ENCODE peak calls at places on chromosomes 16 and 17, in four cellular contexts. One of them, this sample, is unnamed.

GRCh38 chr17:68417317-68417716 is 40.0 kb downstream of the WIPI1 start:
- DNase-seq in cardiac muscle cell: no peak
- DNase-seq in nephron progenitor cell: no peak
- DNase-seq in CD8-positive, alpha-beta T cell: no peak
- DNase-seq in this sample: no peak

GRCh38 chr17:11144358-11145233 is 96.4 kb upstream of the SHISA6 start:
- DNase-seq in cardiac muscle cell: peak; percentile 75
- DNase-seq in nephron progenitor cell: peak; percentile 45
- DNase-seq in CD8-positive, alpha-beta T cell: no peak
- DNase-seq in this sample: no peak

GRCh38 chr17:75159196-75160031 is 5.1 kb upstream of the JPT1 start:
- DNase-seq in cardiac muscle cell: no peak
- DNase-seq in nephron progenitor cell: no peak
- DNase-seq in CD8-positive, alpha-beta T cell: no peak
- DNase-seq in this sample: no peak

GRCh38 chr16:82329504-82330192 is 159.6 kb upstream of the MPHOSPH6 start:
- DNase-seq in cardiac muscle cell: no peak
- DNase-seq in nephron progenitor cell: peak; percentile 17
- DNase-seq in CD8-positive, alpha-beta T cell: no peak
- DNase-seq in this sample: no peak

GRCh38 chr16:89506113-89506504 is 2.1 kb upstream of the SPG7 start:
- DNase-seq in cardiac muscle cell: no peak
- DNase-seq in nephron progenitor cell: no peak
- DNase-seq in CD8-positive, alpha-beta T cell: no peak
- DNase-seq in this sample: no peak

GRCh38 chr17:76537578-76538280 is at the start of gene CYGB:
- DNase-seq in cardiac muscle cell: peak; percentile 40
- DNase-seq in nephron progenitor cell: peak; percentile 65
- DNase-seq in CD8-positive, alpha-beta T cell: no peak
- DNase-seq in this sample: no peak

GRCh38 chr17:3845754-3846738 is at the start of gene NCBP3:
- DNase-seq in cardiac muscle cell: peak; percentile 97
- DNase-seq in nephron progenitor cell: peak; percentile 94
- DNase-seq in CD8-positive, alpha-beta T cell: peak; percentile 80
- DNase-seq in this sample: peak; percentile 94

GRCh38 chr17:51434434-51435170 is 174.3 kb downstream of the UTP18 start:
- DNase-seq in cardiac muscle cell: no peak
- DNase-seq in nephron progenitor cell: no peak
- DNase-seq in CD8-positive, alpha-beta T cell: no peak
- DNase-seq in this sample: no peak

GRCh38 chr16:48317614-48318013 is 67.6 kb downstream of the SIAH1 start:
- DNase-seq in cardiac muscle cell: no peak
- DNase-seq in nephron progenitor cell: no peak
- DNase-seq in CD8-positive, alpha-beta T cell: no peak
- DNase-seq in this sample: no peak

GRCh38 chr17:38568274-38568673 is 37.5 kb downstream of the SRCIN1 start:
- DNase-seq in cardiac muscle cell: no peak
- DNase-seq in nephron progenitor cell: no peak
- DNase-seq in CD8-positive, alpha-beta T cell: no peak
- DNase-seq in this sample: no peak
- TF ChIP-seq CTCF in cardiac muscle cell: no peak
- TF ChIP-seq CTCF in nephron progenitor cell: no peak
- TF ChIP-seq CTCF in CD8-positive, alpha-beta T cell: no peak
- TF ChIP-seq CTCF in this sample: no peak

DNA sequence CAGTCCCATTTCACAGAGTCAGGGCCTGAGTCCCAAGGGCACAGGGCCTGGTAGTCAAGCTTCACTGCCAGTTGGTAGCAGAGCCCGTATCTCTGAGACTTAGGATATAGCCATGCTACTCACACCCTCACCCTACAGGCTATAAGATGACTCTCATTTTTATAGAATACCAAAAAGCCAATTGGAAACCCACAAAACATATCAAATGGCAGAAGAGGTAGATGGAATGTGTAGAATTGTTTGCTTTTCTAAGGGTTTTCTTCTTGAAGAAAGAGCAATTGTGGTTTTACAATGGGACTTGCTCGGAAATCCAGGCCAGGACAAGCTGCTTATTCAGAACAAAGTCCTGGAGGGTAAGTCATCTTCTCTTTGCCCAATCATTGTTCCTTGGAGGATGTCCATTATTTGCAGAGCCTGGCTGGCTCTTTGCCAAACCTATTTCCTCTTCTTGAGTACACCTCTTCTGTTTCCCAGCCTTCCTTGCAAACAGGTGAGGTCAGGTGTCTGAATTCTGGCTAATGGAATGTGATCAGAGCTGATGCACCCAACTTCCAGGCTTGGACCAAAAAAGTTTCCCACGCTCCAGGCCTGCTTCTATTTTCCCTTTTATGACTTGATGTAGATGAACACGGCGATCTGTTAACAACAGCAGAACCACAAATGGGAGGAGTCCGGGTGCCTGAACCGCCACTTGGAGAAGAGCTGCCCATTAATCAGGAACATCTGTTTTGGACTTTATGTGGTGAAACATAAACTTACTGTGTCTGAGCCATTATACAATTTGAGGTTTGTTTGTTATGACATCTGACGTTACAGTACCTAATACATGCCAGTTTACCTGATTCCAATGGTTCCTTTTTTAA is 16.9 kb upstream of the CCL22 start:
- DNase-seq in cardiac muscle cell: no peak
- DNase-seq in nephron progenitor cell: no peak
- DNase-seq in CD8-positive, alpha-beta T cell: no peak
- DNase-seq in this sample: no peak
- TF ChIP-seq CTCF in cardiac muscle cell: no peak
- TF ChIP-seq CTCF in nephron progenitor cell: no peak
- TF ChIP-seq CTCF in CD8-positive, alpha-beta T cell: no peak
- TF ChIP-seq CTCF in this sample: no peak

DNA sequence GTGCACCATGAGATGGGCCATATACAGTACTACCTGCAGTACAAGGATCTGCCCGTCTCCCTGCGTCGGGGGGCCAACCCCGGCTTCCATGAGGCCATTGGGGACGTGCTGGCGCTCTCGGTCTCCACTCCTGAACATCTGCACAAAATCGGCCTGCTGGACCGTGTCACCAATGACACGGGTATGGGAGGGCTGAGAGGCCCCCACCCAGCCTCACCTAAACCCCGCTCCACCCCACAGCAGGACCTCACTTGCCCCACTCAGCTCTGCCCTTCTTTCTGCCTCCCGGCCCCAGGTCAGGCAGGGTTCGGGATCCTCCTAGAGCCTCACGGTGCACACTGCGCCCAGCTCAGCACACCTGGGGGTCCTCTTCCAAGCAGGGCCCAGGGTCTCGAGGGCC is 5.6 kb downstream of the ACE start:
- DNase-seq in cardiac muscle cell: no peak
- DNase-seq in nephron progenitor cell: no peak
- DNase-seq in CD8-positive, alpha-beta T cell: no peak
- DNase-seq in this sample: no peak
- TF ChIP-seq CTCF in cardiac muscle cell: no peak
- TF ChIP-seq CTCF in nephron progenitor cell: no peak
- TF ChIP-seq CTCF in CD8-positive, alpha-beta T cell: no peak
- TF ChIP-seq CTCF in this sample: no peak

GRCh38 chr16:77866769-77867168 is 78.4 kb downstream of the VAT1L start:
- DNase-seq in cardiac muscle cell: no peak
- DNase-seq in nephron progenitor cell: no peak
- DNase-seq in CD8-positive, alpha-beta T cell: no peak
- DNase-seq in this sample: no peak
- TF ChIP-seq CTCF in cardiac muscle cell: no peak
- TF ChIP-seq CTCF in nephron progenitor cell: no peak
- TF ChIP-seq CTCF in CD8-positive, alpha-beta T cell: no peak
- TF ChIP-seq CTCF in this sample: no peak

DNA sequence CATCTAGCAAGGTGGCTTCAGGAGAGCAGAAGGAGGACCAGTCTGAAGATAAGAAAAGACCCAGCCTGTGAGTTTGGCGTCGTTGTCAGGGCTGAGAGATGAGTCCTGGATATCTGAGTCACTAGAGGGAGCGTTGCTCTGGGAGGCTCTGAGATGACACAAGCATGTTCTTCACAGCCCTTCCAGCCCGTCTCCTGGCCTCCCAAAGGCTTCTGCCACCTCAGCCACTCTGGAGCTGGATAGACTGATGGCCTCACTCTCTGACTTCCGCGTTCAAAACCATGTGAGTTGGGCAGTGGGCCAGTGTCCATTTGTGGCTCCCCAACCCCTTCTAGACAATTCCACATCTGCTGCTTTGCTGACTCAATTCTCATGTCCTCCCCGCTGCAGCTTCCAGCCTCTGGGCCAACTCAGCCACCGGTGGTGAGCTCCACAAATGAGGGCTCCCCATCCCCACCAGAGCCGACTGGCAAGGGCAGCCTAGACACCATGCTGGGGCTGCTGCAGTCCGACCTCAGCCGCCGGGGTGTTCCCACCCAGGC is 2.3 kb downstream of the TGFB1I1 start:
- DNase-seq in cardiac muscle cell: no peak
- DNase-seq in nephron progenitor cell: no peak
- DNase-seq in CD8-positive, alpha-beta T cell: no peak
- DNase-seq in this sample: no peak
- TF ChIP-seq CTCF in cardiac muscle cell: no peak
- TF ChIP-seq CTCF in nephron progenitor cell: no peak
- TF ChIP-seq CTCF in CD8-positive, alpha-beta T cell: no peak
- TF ChIP-seq CTCF in this sample: no peak

DNA sequence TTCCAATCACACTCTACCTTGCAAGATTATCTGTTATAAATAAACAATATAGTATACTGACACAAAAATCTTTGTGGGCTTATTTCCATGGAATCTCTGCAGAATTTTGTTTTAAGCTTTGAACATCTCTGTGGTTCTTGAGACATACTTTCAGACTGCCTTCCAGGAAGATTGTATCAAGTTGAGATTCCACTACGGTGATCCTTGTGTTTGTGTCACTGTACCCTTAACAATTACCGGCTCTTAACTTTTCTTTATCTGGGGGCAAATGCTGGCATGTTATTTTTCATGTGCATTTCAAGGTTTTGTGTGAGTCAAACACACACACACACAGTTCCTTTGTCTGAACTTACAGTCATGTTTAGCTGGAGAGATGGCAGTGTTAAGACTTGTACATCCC is 472.7 kb upstream of the HSBP1 start:
- DNase-seq in cardiac muscle cell: no peak
- DNase-seq in nephron progenitor cell: no peak
- DNase-seq in CD8-positive, alpha-beta T cell: no peak
- DNase-seq in this sample: no peak
- TF ChIP-seq CTCF in cardiac muscle cell: no peak
- TF ChIP-seq CTCF in nephron progenitor cell: no peak
- TF ChIP-seq CTCF in CD8-positive, alpha-beta T cell: no peak
- TF ChIP-seq CTCF in this sample: no peak

GRCh38 chr17:78256705-78257559 is 25.5 kb downstream of the TMEM235 start:
- DNase-seq in cardiac muscle cell: peak; percentile 89
- DNase-seq in nephron progenitor cell: no peak
- DNase-seq in CD8-positive, alpha-beta T cell: no peak
- DNase-seq in this sample: no peak

GRCh38 chr17:78257810-78258322 is 26.4 kb downstream of the TMEM235 start:
- DNase-seq in cardiac muscle cell: no peak
- DNase-seq in nephron progenitor cell: no peak
- DNase-seq in CD8-positive, alpha-beta T cell: no peak
- DNase-seq in this sample: peak; percentile 62

GRCh38 chr17:78255953-78256704 is 24.7 kb downstream of the TMEM235 start:
- DNase-seq in cardiac muscle cell: no peak
- DNase-seq in nephron progenitor cell: no peak
- DNase-seq in CD8-positive, alpha-beta T cell: no peak
- DNase-seq in this sample: no peak

GRCh38 chr17:78255029-78255656 is 23.7 kb downstream of the TMEM235 start:
- DNase-seq in cardiac muscle cell: no peak
- DNase-seq in nephron progenitor cell: no peak
- DNase-seq in CD8-positive, alpha-beta T cell: no peak
- DNase-seq in this sample: no peak

GRCh38 chr17:78258323-78259229 is 27.1 kb downstream of the TMEM235 start:
- DNase-seq in cardiac muscle cell: no peak
- DNase-seq in nephron progenitor cell: no peak
- DNase-seq in CD8-positive, alpha-beta T cell: peak; percentile 45
- DNase-seq in this sample: peak; percentile 54
- TF ChIP-seq CTCF in cardiac muscle cell: no peak
- TF ChIP-seq CTCF in nephron progenitor cell: no peak
- TF ChIP-seq CTCF in CD8-positive, alpha-beta T cell: no peak
- TF ChIP-seq CTCF in this sample: no peak

GRCh38 chr17:82351254-82351712 is 7.8 kb upstream of the TEX19 start:
- DNase-seq in cardiac muscle cell: no peak
- DNase-seq in nephron progenitor cell: no peak
- DNase-seq in CD8-positive, alpha-beta T cell: no peak
- DNase-seq in this sample: peak; percentile 66

GRCh38 chr17:82348866-82349265 is 10.2 kb upstream of the TEX19 start:
- DNase-seq in cardiac muscle cell: no peak
- DNase-seq in nephron progenitor cell: no peak
- DNase-seq in CD8-positive, alpha-beta T cell: no peak
- DNase-seq in this sample: no peak

GRCh38 chr17:82351713-82352488 is 7.1 kb upstream of the TEX19 start:
- DNase-seq in cardiac muscle cell: peak; percentile 94
- DNase-seq in nephron progenitor cell: peak; percentile 88
- DNase-seq in CD8-positive, alpha-beta T cell: peak; percentile 54
- DNase-seq in this sample: peak; percentile 74

GRCh38 chr17:82349287-82349701 is 9.8 kb upstream of the TEX19 start:
- DNase-seq in cardiac muscle cell: no peak
- DNase-seq in nephron progenitor cell: no peak
- DNase-seq in CD8-positive, alpha-beta T cell: no peak
- DNase-seq in this sample: no peak

GRCh38 chr17:82350182-82351030 is 8.6 kb upstream of the TEX19 start:
- DNase-seq in cardiac muscle cell: no peak
- DNase-seq in nephron progenitor cell: no peak
- DNase-seq in CD8-positive, alpha-beta T cell: no peak
- DNase-seq in this sample: peak; percentile 55
- TF ChIP-seq CTCF in cardiac muscle cell: no peak
- TF ChIP-seq CTCF in nephron progenitor cell: no peak
- TF ChIP-seq CTCF in CD8-positive, alpha-beta T cell: no peak
- TF ChIP-seq CTCF in this sample: peak; percentile 43

This sample was measured in GM06990.